ENCODE peak calls at places on chromosomes 6 and 20, in eight cellular contexts. X is lower lobe of right lung; N is stimulated activated naive CD8-positive, alpha-beta T cell treated with anti-CD3 and anti-CD28 coated beads, Interleukin-15, Interleukin-2, amounts not matched to agents 100 U/mL and 50 U/mL, for 24 hours; Z is heart left ventricle; K is Right ventricle myocardium superior; C is heart right ventricle; O is PC-3; A is central memory CD8-positive, alpha-beta T cell. J is an unnamed sample.

GRCh38 chr6:104201557-104201956 is 658.2 kb downstream of the HACE1 start:
- ATAC-seq in X (no peak), N (no peak), Z (no peak), K (no peak), C (no peak), O (no peak), A (no peak), J (no peak)

GRCh38 chr6:11213305-11214106 is 19.0 kb downstream of the NEDD9 start:
- ATAC-seq in X (no peak), N (no peak), Z (no peak), K (no peak), C (no peak), O (no peak), A (no peak), J (no peak)

GRCh38 chr6:151263967-151264366 is 24.2 kb downstream of the AKAP12 start:
- ATAC-seq in X (peak), N (no peak), Z (peak), K (peak), C (peak), O (no peak), A (no peak), J (peak)

GRCh38 chr6:20936949-20937348 is 402.7 kb downstream of the CDKAL1 start:
- ATAC-seq in X (no peak), N (no peak), Z (no peak), K (no peak), C (no peak), O (no peak), A (no peak), J (no peak)

GRCh38 chr6:53240763-53241162 is 92.1 kb upstream of the GCM1 start:
- ATAC-seq in X (peak), N (no peak), Z (no peak), K (peak), C (no peak), O (no peak), A (no peak), J (no peak)

GRCh38 chr6:119351005-119351394 is 1.4 kb upstream of the MAN1A1 start:
- ATAC-seq in X (no peak), N (no peak), Z (no peak), K (no peak), C (no peak), O (no peak), A (no peak), J (no peak)

GRCh38 chr6:16285467-16286150 is 47.2 kb downstream of the GMPR start:
- ATAC-seq in X (no peak), N (no peak), Z (peak), K (no peak), C (no peak), O (no peak), A (no peak), J (no peak)

GRCh38 chr6:42963855-42964605 is 3.5 kb downstream of the GNMT start:
- ATAC-seq in X (no peak), N (peak), Z (no peak), K (no peak), C (no peak), O (peak), A (no peak), J (no peak)

GRCh38 chr20:31664696-31665354 is 27.1 kb downstream of the COX4I2 start:
- ATAC-seq in X (peak), N (no peak), Z (no peak), K (no peak), C (no peak), O (peak), A (no peak), J (no peak)